ENCODE peak calls at places on chromosomes 6 and 20, in eight cellular contexts. One of them, this sample, is unnamed.

GRCh38 chr6:4727671-4728435 is 48.4 kb upstream of the CDYL start:
- DNase-seq in gastrocnemius medialis: no peak
- DNase-seq in CD4-positive, CD25-positive, alpha-beta regulatory T cell: no peak
- DNase-seq in psoas muscle: no peak
- DNase-seq in ovary: no peak
- DNase-seq in body of pancreas: no peak
- DNase-seq in keratinocyte: no peak
- DNase-seq in PC-3: peak
- DNase-seq in this sample: no peak

GRCh38 chr20:18621004-18621403 is 33.1 kb downstream of the DTD1 start:
- DNase-seq in CD4-positive, CD25-positive, alpha-beta regulatory T cell: no peak
- DNase-seq in ovary: no peak
- DNase-seq in keratinocyte: no peak
- DNase-seq in body of pancreas: no peak
- DNase-seq in psoas muscle: no peak
- DNase-seq in PC-3: no peak
- DNase-seq in gastrocnemius medialis: no peak
- DNase-seq in this sample: no peak

GRCh38 chr6:16160794-16161193 is 31.9 kb downstream of the MYLIP start:
- DNase-seq in keratinocyte: no peak
- DNase-seq in ovary: no peak
- DNase-seq in CD4-positive, CD25-positive, alpha-beta regulatory T cell: no peak
- DNase-seq in psoas muscle: no peak
- DNase-seq in PC-3: no peak
- DNase-seq in gastrocnemius medialis: no peak
- DNase-seq in body of pancreas: no peak
- DNase-seq in this sample: no peak

GRCh38 chr20:6999381-6999780 is 231.9 kb downstream of the BMP2 start:
- DNase-seq in ovary: no peak
- DNase-seq in CD4-positive, CD25-positive, alpha-beta regulatory T cell: no peak
- DNase-seq in psoas muscle: no peak
- DNase-seq in gastrocnemius medialis: no peak
- DNase-seq in keratinocyte: no peak
- DNase-seq in PC-3: no peak
- DNase-seq in body of pancreas: no peak
- DNase-seq in this sample: no peak

GRCh38 chr6:116564296-116564695 is 7.0 kb upstream of the RWDD1 start:
- DNase-seq in body of pancreas: no peak
- DNase-seq in ovary: no peak
- DNase-seq in PC-3: no peak
- DNase-seq in keratinocyte: no peak
- DNase-seq in CD4-positive, CD25-positive, alpha-beta regulatory T cell: no peak
- DNase-seq in psoas muscle: no peak
- DNase-seq in gastrocnemius medialis: no peak
- DNase-seq in this sample: no peak

GRCh38 chr6:142300302-142300701 is 1.5 kb upstream of the ADGRG6 start:
- DNase-seq in ovary: no peak
- DNase-seq in CD4-positive, CD25-positive, alpha-beta regulatory T cell: no peak
- DNase-seq in keratinocyte: no peak
- DNase-seq in psoas muscle: no peak
- DNase-seq in body of pancreas: no peak
- DNase-seq in PC-3: no peak
- DNase-seq in gastrocnemius medialis: no peak
- DNase-seq in this sample: no peak

GRCh38 chr6:97669191-97669651 is 386.2 kb upstream of the MMS22L start:
- DNase-seq in ovary: no peak
- DNase-seq in keratinocyte: no peak
- DNase-seq in psoas muscle: no peak
- DNase-seq in PC-3: no peak
- DNase-seq in CD4-positive, CD25-positive, alpha-beta regulatory T cell: no peak
- DNase-seq in gastrocnemius medialis: no peak
- DNase-seq in body of pancreas: no peak
- DNase-seq in this sample: no peak

GRCh38 chr6:154347981-154348380 is 8.6 kb downstream of the IPCEF1 start:
- DNase-seq in gastrocnemius medialis: no peak
- DNase-seq in ovary: no peak
- DNase-seq in body of pancreas: no peak
- DNase-seq in psoas muscle: no peak
- DNase-seq in CD4-positive, CD25-positive, alpha-beta regulatory T cell: no peak
- DNase-seq in keratinocyte: no peak
- DNase-seq in PC-3: no peak
- DNase-seq in this sample: peak

GRCh38 chr20:54026300-54027064 is 43.9 kb downstream of the BCAS1 start:
- DNase-seq in PC-3: no peak
- DNase-seq in CD4-positive, CD25-positive, alpha-beta regulatory T cell: no peak
- DNase-seq in body of pancreas: no peak
- DNase-seq in ovary: no peak
- DNase-seq in psoas muscle: no peak
- DNase-seq in keratinocyte: no peak
- DNase-seq in gastrocnemius medialis: no peak
- DNase-seq in this sample: no peak

GRCh38 chr20:55615818-55616217 is 389.5 kb downstream of the CBLN4 start:
- DNase-seq in ovary: no peak
- DNase-seq in psoas muscle: no peak
- DNase-seq in CD4-positive, CD25-positive, alpha-beta regulatory T cell: no peak
- DNase-seq in PC-3: no peak
- DNase-seq in gastrocnemius medialis: no peak
- DNase-seq in body of pancreas: no peak
- DNase-seq in keratinocyte: no peak
- DNase-seq in this sample: no peak

GRCh38 chr6:170176621-170177382 is 114.1 kb downstream of the DLL1 start:
- DNase-seq in psoas muscle: no peak
- DNase-seq in ovary: peak
- DNase-seq in keratinocyte: no peak
- DNase-seq in PC-3: no peak
- DNase-seq in CD4-positive, CD25-positive, alpha-beta regulatory T cell: no peak
- DNase-seq in gastrocnemius medialis: no peak
- DNase-seq in body of pancreas: no peak
- DNase-seq in this sample: no peak

GRCh38 chr6:106799008-106799952 is 169.9 kb downstream of the QRSL1 start:
- DNase-seq in gastrocnemius medialis: peak
- DNase-seq in ovary: no peak
- DNase-seq in psoas muscle: no peak
- DNase-seq in keratinocyte: peak
- DNase-seq in body of pancreas: no peak
- DNase-seq in PC-3: peak
- DNase-seq in CD4-positive, CD25-positive, alpha-beta regulatory T cell: no peak
- DNase-seq in this sample: no peak

GRCh38 chr6:72760130-72760793 is 138.4 kb downstream of the KCNQ5 start:
- DNase-seq in gastrocnemius medialis: no peak
- DNase-seq in body of pancreas: peak
- DNase-seq in psoas muscle: no peak
- DNase-seq in ovary: no peak
- DNase-seq in CD4-positive, CD25-positive, alpha-beta regulatory T cell: no peak
- DNase-seq in PC-3: no peak
- DNase-seq in keratinocyte: no peak
- DNase-seq in this sample: no peak

GRCh38 chr20:20364016-20364746 is 3.7 kb upstream of the INSM1 start:
- DNase-seq in CD4-positive, CD25-positive, alpha-beta regulatory T cell: no peak
- DNase-seq in psoas muscle: no peak
- DNase-seq in ovary: no peak
- DNase-seq in gastrocnemius medialis: no peak
- DNase-seq in PC-3: no peak
- DNase-seq in keratinocyte: no peak
- DNase-seq in body of pancreas: no peak
- DNase-seq in this sample: no peak

GRCh38 chr6:149636116-149636515 is 12.4 kb downstream of the KATNA1 start:
- DNase-seq in keratinocyte: no peak
- DNase-seq in CD4-positive, CD25-positive, alpha-beta regulatory T cell: no peak
- DNase-seq in gastrocnemius medialis: no peak
- DNase-seq in PC-3: peak
- DNase-seq in body of pancreas: no peak
- DNase-seq in ovary: no peak
- DNase-seq in psoas muscle: no peak
- DNase-seq in this sample: no peak

GRCh38 chr6:11714798-11715285 is 63.8 kb downstream of the ADTRP start:
- DNase-seq in gastrocnemius medialis: no peak
- DNase-seq in PC-3: no peak
- DNase-seq in psoas muscle: no peak
- DNase-seq in ovary: no peak
- DNase-seq in keratinocyte: no peak
- DNase-seq in body of pancreas: no peak
- DNase-seq in CD4-positive, CD25-positive, alpha-beta regulatory T cell: no peak
- DNase-seq in this sample: no peak

GRCh38 chr6:157164972-157165371 is 158.3 kb downstream of the TMEM242 start:
- DNase-seq in ovary: no peak
- DNase-seq in psoas muscle: no peak
- DNase-seq in gastrocnemius medialis: no peak
- DNase-seq in PC-3: no peak
- DNase-seq in body of pancreas: no peak
- DNase-seq in CD4-positive, CD25-positive, alpha-beta regulatory T cell: no peak
- DNase-seq in keratinocyte: no peak
- DNase-seq in this sample: no peak

DNA sequence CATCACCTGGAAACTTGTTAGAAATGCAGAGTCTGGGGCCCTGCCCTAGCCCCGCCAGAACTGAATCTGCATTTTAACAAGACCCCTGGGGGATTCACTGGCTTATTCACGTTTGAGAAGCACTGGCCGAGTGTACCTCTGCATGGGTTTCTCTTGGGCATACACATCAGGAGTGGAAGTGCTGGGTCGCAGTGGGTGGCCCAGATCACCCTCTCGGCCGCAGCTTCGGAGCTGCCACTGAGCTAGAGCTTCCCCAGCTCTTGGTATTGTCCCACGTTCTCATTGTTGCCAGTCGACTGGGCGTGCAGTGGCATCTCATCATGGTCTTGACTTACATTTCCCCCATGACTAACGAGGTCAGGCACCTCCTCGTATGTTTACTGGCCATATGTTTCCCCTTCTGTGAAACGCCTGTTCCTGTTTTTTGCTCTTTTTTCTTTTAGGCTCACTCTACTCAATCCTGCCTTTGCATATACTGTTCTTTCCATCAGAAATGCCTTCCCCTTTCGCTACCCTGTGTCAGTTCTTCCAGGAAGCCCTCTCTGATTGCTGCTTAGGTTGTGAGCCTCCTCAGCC is 3.0 kb upstream of the DLGAP4 start:
- DNase-seq in body of pancreas: no peak
- DNase-seq in psoas muscle: no peak
- DNase-seq in gastrocnemius medialis: no peak
- DNase-seq in ovary: no peak
- DNase-seq in keratinocyte: no peak
- DNase-seq in PC-3: no peak
- DNase-seq in CD4-positive, CD25-positive, alpha-beta regulatory T cell: no peak
- DNase-seq in this sample: no peak
- H3K27ac ChIP-seq in body of pancreas: no peak
- H3K27ac ChIP-seq in psoas muscle: no peak
- H3K27ac ChIP-seq in gastrocnemius medialis: no peak
- H3K27ac ChIP-seq in ovary: no peak
- H3K27ac ChIP-seq in keratinocyte: no peak
- H3K27ac ChIP-seq in PC-3: no peak
- H3K27ac ChIP-seq in CD4-positive, CD25-positive, alpha-beta regulatory T cell: no peak
- H3K27ac ChIP-seq in this sample: no peak

GRCh38 chr6:152854086-152854795 is 103.6 kb downstream of the VIP start:
- DNase-seq in ovary: no peak
- DNase-seq in psoas muscle: no peak
- DNase-seq in PC-3: no peak
- DNase-seq in CD4-positive, CD25-positive, alpha-beta regulatory T cell: no peak
- DNase-seq in gastrocnemius medialis: no peak
- DNase-seq in keratinocyte: no peak
- DNase-seq in body of pancreas: no peak
- DNase-seq in this sample: no peak

GRCh38 chr6:152858151-152858550 is 107.6 kb downstream of the VIP start:
- DNase-seq in keratinocyte: no peak
- DNase-seq in CD4-positive, CD25-positive, alpha-beta regulatory T cell: no peak
- DNase-seq in body of pancreas: no peak
- DNase-seq in gastrocnemius medialis: no peak
- DNase-seq in PC-3: no peak
- DNase-seq in ovary: no peak
- DNase-seq in psoas muscle: no peak
- DNase-seq in this sample: no peak

GRCh38 chr6:152863618-152864326 is 113.2 kb downstream of the VIP start:
- DNase-seq in CD4-positive, CD25-positive, alpha-beta regulatory T cell: peak
- DNase-seq in gastrocnemius medialis: peak
- DNase-seq in body of pancreas: peak
- DNase-seq in psoas muscle: no peak
- DNase-seq in ovary: peak
- DNase-seq in PC-3: peak
- DNase-seq in keratinocyte: peak
- DNase-seq in this sample: peak

GRCh38 chr6:152859225-152859624 is 108.6 kb downstream of the VIP start:
- DNase-seq in ovary: no peak
- DNase-seq in body of pancreas: no peak
- DNase-seq in keratinocyte: no peak
- DNase-seq in psoas muscle: no peak
- DNase-seq in CD4-positive, CD25-positive, alpha-beta regulatory T cell: no peak
- DNase-seq in PC-3: no peak
- DNase-seq in gastrocnemius medialis: no peak
- DNase-seq in this sample: no peak
- H3K27ac ChIP-seq in ovary: no peak
- H3K27ac ChIP-seq in body of pancreas: no peak
- H3K27ac ChIP-seq in keratinocyte: no peak
- H3K27ac ChIP-seq in psoas muscle: no peak
- H3K27ac ChIP-seq in CD4-positive, CD25-positive, alpha-beta regulatory T cell: no peak
- H3K27ac ChIP-seq in PC-3: no peak
- H3K27ac ChIP-seq in gastrocnemius medialis: no peak
- H3K27ac ChIP-seq in this sample: no peak

DNA sequence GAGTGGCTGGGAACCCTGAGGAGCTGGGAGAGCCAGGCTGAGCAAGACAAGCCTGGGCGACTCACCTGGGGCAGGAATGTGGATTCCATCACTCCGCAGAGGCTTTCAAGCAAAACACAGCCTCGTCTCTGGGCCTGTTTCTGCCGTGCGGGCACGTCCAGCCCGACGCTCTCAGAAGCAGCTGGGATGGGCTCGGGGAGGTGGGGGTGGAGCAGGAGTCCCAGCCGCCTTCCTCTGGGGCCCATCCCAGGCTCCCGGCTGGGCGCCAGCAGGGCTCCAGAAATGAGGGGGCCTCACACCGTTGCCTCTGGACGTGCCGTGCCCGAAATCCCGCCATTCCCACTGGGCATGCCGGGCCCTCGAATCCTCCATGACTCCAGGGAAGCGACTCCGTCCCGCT is 8.7 kb upstream of the RPS21 start:
- DNase-seq in keratinocyte: peak
- DNase-seq in PC-3: no peak
- DNase-seq in body of pancreas: no peak
- DNase-seq in ovary: no peak
- DNase-seq in psoas muscle: no peak
- DNase-seq in gastrocnemius medialis: no peak
- DNase-seq in CD4-positive, CD25-positive, alpha-beta regulatory T cell: no peak
- DNase-seq in this sample: no peak
- H3K27ac ChIP-seq in keratinocyte: peak
- H3K27ac ChIP-seq in PC-3: no peak
- H3K27ac ChIP-seq in body of pancreas: peak
- H3K27ac ChIP-seq in ovary: no peak
- H3K27ac ChIP-seq in psoas muscle: no peak
- H3K27ac ChIP-seq in gastrocnemius medialis: no peak
- H3K27ac ChIP-seq in CD4-positive, CD25-positive, alpha-beta regulatory T cell: no peak
- H3K27ac ChIP-seq in this sample: peak

DNA sequence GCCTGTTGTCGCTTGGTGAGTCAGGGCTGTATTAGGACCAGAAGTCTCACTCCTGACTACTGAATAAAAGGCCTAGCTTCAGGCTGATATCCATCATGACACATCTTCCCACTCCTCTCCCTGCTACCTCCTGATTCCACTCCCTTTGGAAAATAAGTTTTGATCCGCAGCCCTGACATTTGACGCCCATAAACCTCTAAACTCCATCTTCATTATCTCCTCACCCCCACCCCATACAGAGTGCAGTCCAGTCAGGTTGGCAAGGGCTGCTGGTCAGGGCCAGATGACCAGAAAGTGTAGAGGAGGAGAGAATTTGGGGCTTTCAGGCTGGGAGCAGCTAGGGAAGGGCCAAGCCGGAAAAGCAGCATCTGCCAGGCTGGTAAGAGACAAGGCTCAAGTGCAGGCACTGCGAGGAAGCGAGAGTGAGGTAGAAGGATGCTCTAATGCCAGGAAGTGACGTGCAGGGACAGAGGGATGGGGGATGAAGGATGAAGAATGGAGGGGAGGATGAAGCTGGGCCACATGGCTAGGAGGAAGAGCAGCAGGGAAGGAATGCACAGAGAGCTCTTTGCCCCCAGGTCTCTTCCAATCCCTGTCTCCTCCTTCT is 1.2 kb downstream of the GGT7 start:
- DNase-seq in ovary: no peak
- DNase-seq in CD4-positive, CD25-positive, alpha-beta regulatory T cell: no peak
- DNase-seq in gastrocnemius medialis: peak
- DNase-seq in psoas muscle: no peak
- DNase-seq in PC-3: no peak
- DNase-seq in keratinocyte: no peak
- DNase-seq in body of pancreas: no peak
- DNase-seq in this sample: no peak
- H3K27ac ChIP-seq in ovary: no peak
- H3K27ac ChIP-seq in CD4-positive, CD25-positive, alpha-beta regulatory T cell: no peak
- H3K27ac ChIP-seq in gastrocnemius medialis: peak
- H3K27ac ChIP-seq in psoas muscle: peak
- H3K27ac ChIP-seq in PC-3: no peak
- H3K27ac ChIP-seq in keratinocyte: no peak
- H3K27ac ChIP-seq in body of pancreas: no peak
- H3K27ac ChIP-seq in this sample: no peak

This sample was measured in lung.